ENCODE peak calls at places on chromosomes 7 and 10, in five cellular contexts. One of them, this sample, is unnamed.

GRCh38 chr7:126286317-126286716 is 966.4 kb downstream of the GRM8 start:
- DNase-seq in GM10248: no peak
- DNase-seq in upper lobe of right lung: no peak
- DNase-seq in testis: no peak
- DNase-seq in esophagus muscularis mucosa: no peak
- DNase-seq in this sample: no peak

GRCh38 chr7:1520574-1521234 is 9.8 kb upstream of the MAFK start:
- DNase-seq in GM10248: no peak
- DNase-seq in upper lobe of right lung: no peak
- DNase-seq in testis: no peak
- DNase-seq in esophagus muscularis mucosa: no peak
- DNase-seq in this sample: no peak

GRCh38 chr7:72316148-72316547 is 96.0 kb downstream of the CALN1 start:
- DNase-seq in GM10248: no peak
- DNase-seq in upper lobe of right lung: no peak
- DNase-seq in testis: no peak
- DNase-seq in esophagus muscularis mucosa: no peak
- DNase-seq in this sample: no peak

GRCh38 chr7:130070900-130071622 is 727 bp downstream of the KLHDC10 start:
- DNase-seq in GM10248: no peak
- DNase-seq in upper lobe of right lung: no peak
- DNase-seq in testis: no peak
- DNase-seq in esophagus muscularis mucosa: no peak
- DNase-seq in this sample: peak; percentile 23

GRCh38 chr7:50552921-50553320 is 12.3 kb downstream of the DDC start:
- DNase-seq in GM10248: no peak
- DNase-seq in upper lobe of right lung: no peak
- DNase-seq in testis: peak; percentile 38
- DNase-seq in esophagus muscularis mucosa: no peak
- DNase-seq in this sample: peak; percentile 81

GRCh38 chr10:51747211-51747610 is 47.8 kb upstream of the CSTF2T start:
- DNase-seq in GM10248: no peak
- DNase-seq in upper lobe of right lung: no peak
- DNase-seq in testis: no peak
- DNase-seq in esophagus muscularis mucosa: no peak
- DNase-seq in this sample: no peak

GRCh38 chr10:111821876-111822275 is 361.7 kb downstream of the GPAM start:
- DNase-seq in GM10248: no peak
- DNase-seq in upper lobe of right lung: no peak
- DNase-seq in testis: no peak
- DNase-seq in esophagus muscularis mucosa: peak; percentile 47
- DNase-seq in this sample: no peak

GRCh38 chr10:36669615-36670325 is 455.6 kb upstream of the ANKRD30A start:
- DNase-seq in GM10248: no peak
- DNase-seq in upper lobe of right lung: no peak
- DNase-seq in testis: no peak
- DNase-seq in esophagus muscularis mucosa: no peak
- DNase-seq in this sample: no peak

GRCh38 chr7:27239780-27240731 is 2.5 kb upstream of the EVX1 start:
- DNase-seq in GM10248: no peak
- DNase-seq in upper lobe of right lung: no peak
- DNase-seq in testis: no peak
- DNase-seq in esophagus muscularis mucosa: no peak
- DNase-seq in this sample: no peak

GRCh38 chr7:44978511-44979366 is at the start of gene MYO1G:
- DNase-seq in GM10248: peak; percentile 84
- DNase-seq in upper lobe of right lung: peak; percentile 82
- DNase-seq in testis: no peak
- DNase-seq in esophagus muscularis mucosa: no peak
- DNase-seq in this sample: no peak

GRCh38 chr10:42869977-42870350 is 87.4 kb downstream of the BMS1 start:
- DNase-seq in GM10248: no peak
- DNase-seq in upper lobe of right lung: no peak
- DNase-seq in testis: no peak
- DNase-seq in esophagus muscularis mucosa: peak; percentile 90
- DNase-seq in this sample: no peak

GRCh38 chr10:42866115-42866995 is 83.8 kb downstream of the BMS1 start:
- DNase-seq in GM10248: peak; percentile 69
- DNase-seq in upper lobe of right lung: peak; percentile 91
- DNase-seq in testis: peak; percentile 87
- DNase-seq in esophagus muscularis mucosa: peak; percentile 92
- DNase-seq in this sample: peak; percentile 93

GRCh38 chr10:42865716-42866114 is 83.1 kb downstream of the BMS1 start:
- DNase-seq in GM10248: no peak
- DNase-seq in upper lobe of right lung: no peak
- DNase-seq in testis: no peak
- DNase-seq in esophagus muscularis mucosa: peak; percentile 50
- DNase-seq in this sample: no peak

GRCh38 chr10:42867571-42867970 is 85.0 kb downstream of the BMS1 start:
- DNase-seq in GM10248: no peak
- DNase-seq in upper lobe of right lung: no peak
- DNase-seq in testis: no peak
- DNase-seq in esophagus muscularis mucosa: peak; percentile 68
- DNase-seq in this sample: no peak

DNA sequence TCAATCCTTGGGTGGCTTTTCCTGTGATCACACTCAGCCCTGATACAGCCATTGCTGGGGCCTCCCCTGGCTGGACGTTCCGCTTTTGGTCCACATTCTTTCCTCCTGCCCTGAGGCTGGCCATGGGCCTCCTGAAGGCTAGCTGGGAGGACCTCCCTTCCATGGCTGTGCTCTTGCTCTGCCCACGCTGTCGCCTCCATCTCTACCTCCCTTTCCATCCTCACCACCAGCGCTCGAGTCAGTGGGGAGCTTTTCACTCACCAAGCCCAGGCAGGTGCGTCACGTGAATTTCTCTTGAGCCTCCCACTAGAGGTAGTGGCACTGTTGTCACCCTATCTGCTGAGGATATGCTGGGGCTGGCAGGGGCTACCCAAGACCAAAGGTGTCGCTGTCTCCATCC is 85.9 kb downstream of the BMS1 start:
- DNase-seq in GM10248: no peak
- DNase-seq in upper lobe of right lung: no peak
- DNase-seq in testis: no peak
- DNase-seq in esophagus muscularis mucosa: peak; percentile 80
- DNase-seq in this sample: no peak
- TF ChIP-seq CTCF in GM10248: no peak
- TF ChIP-seq CTCF in upper lobe of right lung: no peak
- TF ChIP-seq CTCF in testis: no peak
- TF ChIP-seq CTCF in esophagus muscularis mucosa: no peak
- TF ChIP-seq CTCF in this sample: no peak

GRCh38 chr10:118737594-118738302 is 17.0 kb downstream of the CACUL1 start:
- DNase-seq in GM10248: no peak
- DNase-seq in upper lobe of right lung: no peak
- DNase-seq in testis: no peak
- DNase-seq in esophagus muscularis mucosa: no peak
- DNase-seq in this sample: no peak

GRCh38 chr10:118735294-118735693 is 19.5 kb downstream of the CACUL1 start:
- DNase-seq in GM10248: no peak
- DNase-seq in upper lobe of right lung: no peak
- DNase-seq in testis: no peak
- DNase-seq in esophagus muscularis mucosa: no peak
- DNase-seq in this sample: no peak

GRCh38 chr10:118732253-118733194 is 22.2 kb downstream of the CACUL1 start:
- DNase-seq in GM10248: no peak
- DNase-seq in upper lobe of right lung: no peak
- DNase-seq in testis: no peak
- DNase-seq in esophagus muscularis mucosa: no peak
- DNase-seq in this sample: no peak

GRCh38 chr10:118730699-118731456 is 23.9 kb downstream of the CACUL1 start:
- DNase-seq in GM10248: no peak
- DNase-seq in upper lobe of right lung: no peak
- DNase-seq in testis: no peak
- DNase-seq in esophagus muscularis mucosa: no peak
- DNase-seq in this sample: no peak

DNA sequence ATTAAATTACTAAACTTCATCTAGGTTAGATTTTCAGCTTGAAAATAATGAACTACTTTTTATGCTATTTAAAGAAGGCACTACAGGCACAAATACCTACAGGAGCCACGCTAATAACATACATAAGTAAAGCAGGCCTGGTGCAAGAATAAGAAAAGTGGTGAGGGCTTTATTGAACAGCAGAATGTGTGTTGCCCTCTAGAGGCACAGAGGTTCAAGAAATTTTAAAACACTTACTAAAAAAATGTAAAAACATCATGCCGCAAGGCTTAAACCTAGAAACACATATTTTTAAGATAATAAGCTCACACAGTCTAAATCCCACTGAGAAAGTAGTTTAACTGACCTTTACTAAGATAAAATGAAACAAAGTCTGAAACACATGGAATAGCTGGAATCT is 20.3 kb downstream of the CACUL1 start:
- DNase-seq in GM10248: no peak
- DNase-seq in upper lobe of right lung: no peak
- DNase-seq in testis: no peak
- DNase-seq in esophagus muscularis mucosa: no peak
- DNase-seq in this sample: no peak
- TF ChIP-seq CTCF in GM10248: no peak
- TF ChIP-seq CTCF in upper lobe of right lung: peak; percentile 28
- TF ChIP-seq CTCF in testis: no peak
- TF ChIP-seq CTCF in esophagus muscularis mucosa: no peak
- TF ChIP-seq CTCF in this sample: peak; percentile 40

GRCh38 chr10:69125554-69125953 is 1.6 kb downstream of the VPS26A start:
- DNase-seq in GM10248: no peak
- DNase-seq in upper lobe of right lung: no peak
- DNase-seq in testis: no peak
- DNase-seq in esophagus muscularis mucosa: no peak
- DNase-seq in this sample: no peak

GRCh38 chr10:69124558-69125121 is 662 bp downstream of the VPS26A start:
- DNase-seq in GM10248: peak; percentile 65
- DNase-seq in upper lobe of right lung: peak; percentile 68
- DNase-seq in testis: peak; percentile 65
- DNase-seq in esophagus muscularis mucosa: no peak
- DNase-seq in this sample: no peak

GRCh38 chr10:69119896-69120295 is 4.1 kb upstream of the VPS26A start:
- DNase-seq in GM10248: no peak
- DNase-seq in upper lobe of right lung: no peak
- DNase-seq in testis: no peak
- DNase-seq in esophagus muscularis mucosa: no peak
- DNase-seq in this sample: no peak

GRCh38 chr10:69123306-69123746 is 652 bp upstream of the VPS26A start:
- DNase-seq in GM10248: peak; percentile 50
- DNase-seq in upper lobe of right lung: no peak
- DNase-seq in testis: peak; percentile 73
- DNase-seq in esophagus muscularis mucosa: no peak
- DNase-seq in this sample: no peak

GRCh38 chr10:69123747-69124557 is at the start of gene VPS26A:
- DNase-seq in GM10248: peak; percentile 100
- DNase-seq in upper lobe of right lung: peak; percentile 100
- DNase-seq in testis: peak; percentile 99
- DNase-seq in esophagus muscularis mucosa: peak; percentile 99
- DNase-seq in this sample: peak; percentile 100
- TF ChIP-seq CTCF in GM10248: peak; percentile 66
- TF ChIP-seq CTCF in upper lobe of right lung: no peak
- TF ChIP-seq CTCF in testis: no peak
- TF ChIP-seq CTCF in esophagus muscularis mucosa: peak; percentile 15
- TF ChIP-seq CTCF in this sample: peak; percentile 52

DNA sequence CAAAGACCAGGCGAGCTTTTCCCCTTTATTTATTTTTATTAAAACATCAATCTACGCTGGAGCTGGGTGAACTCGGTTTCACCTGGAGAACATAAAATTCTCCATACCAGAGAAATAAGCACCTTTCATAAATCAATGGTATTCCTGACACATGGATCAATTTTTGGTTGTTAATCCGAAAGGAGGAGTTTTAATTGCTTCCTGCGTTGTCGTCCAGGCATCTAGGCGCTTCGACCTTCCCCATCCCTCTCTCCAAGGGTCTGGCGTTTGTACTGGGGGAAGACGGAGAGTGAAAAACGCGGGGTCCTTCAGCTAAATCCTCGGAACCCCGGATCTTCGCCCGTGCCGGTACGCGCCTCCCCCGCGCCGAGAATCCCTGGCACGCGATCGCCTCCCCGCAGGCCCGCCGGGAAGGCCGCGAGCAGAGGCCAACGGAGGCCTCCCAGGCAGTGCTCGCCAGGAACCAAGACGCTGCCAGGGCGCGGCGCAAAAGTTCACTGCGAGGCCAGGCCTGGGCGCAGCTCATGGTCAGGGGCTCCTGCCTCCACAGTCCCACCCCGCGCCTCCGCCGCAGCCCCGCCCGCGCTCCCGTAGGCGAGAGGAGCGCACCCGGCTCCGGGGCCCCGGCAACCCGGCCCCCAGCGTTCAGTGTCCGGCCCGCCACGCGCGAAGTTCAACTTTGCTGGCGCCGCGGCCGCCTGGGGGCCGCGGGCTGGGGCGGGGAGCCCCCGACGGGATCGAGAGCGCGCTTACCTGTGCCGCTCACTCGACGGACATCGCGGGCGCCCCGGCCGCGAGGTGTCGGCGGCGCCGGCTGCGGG is 8.3 kb upstream of the EBF3 start:
- DNase-seq in GM10248: no peak
- DNase-seq in upper lobe of right lung: no peak
- DNase-seq in testis: no peak
- DNase-seq in esophagus muscularis mucosa: no peak
- DNase-seq in this sample: no peak
- TF ChIP-seq CTCF in GM10248: no peak
- TF ChIP-seq CTCF in upper lobe of right lung: no peak
- TF ChIP-seq CTCF in testis: no peak
- TF ChIP-seq CTCF in esophagus muscularis mucosa: no peak
- TF ChIP-seq CTCF in this sample: no peak

DNA sequence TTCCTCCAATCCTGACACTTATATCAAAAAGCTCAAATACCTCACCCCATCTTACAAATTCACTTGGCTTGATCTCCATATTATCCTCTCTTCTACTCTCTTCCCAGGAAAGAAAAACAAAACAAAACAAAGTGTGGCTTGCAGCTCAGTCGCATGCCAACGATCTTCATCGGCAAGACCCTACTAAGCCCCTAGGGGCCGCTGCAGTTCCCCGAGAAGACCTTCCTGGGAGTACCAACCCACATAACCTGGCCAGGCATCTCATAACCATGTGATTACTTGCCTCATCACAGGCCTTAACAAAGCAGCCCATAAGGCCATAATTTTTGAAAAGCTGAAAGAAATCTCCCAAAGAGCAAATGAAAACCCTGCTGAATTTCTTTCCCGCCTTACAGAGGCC is 103.7 kb downstream of the ZNF92 start:
- DNase-seq in GM10248: no peak
- DNase-seq in upper lobe of right lung: no peak
- DNase-seq in testis: peak; percentile 47
- DNase-seq in esophagus muscularis mucosa: no peak
- DNase-seq in this sample: no peak
- TF ChIP-seq CTCF in GM10248: no peak
- TF ChIP-seq CTCF in upper lobe of right lung: peak; percentile 13
- TF ChIP-seq CTCF in testis: no peak
- TF ChIP-seq CTCF in esophagus muscularis mucosa: no peak
- TF ChIP-seq CTCF in this sample: no peak

This sample was measured in osteocyte.